ENCODE peak calls at places on chromosomes 13 and 19, in five cellular contexts. One of them, this sample, is unnamed.

GRCh38 chr13:34942732-34943674 is 933 bp downstream of the NBEA start:
- DNase-seq in B cell: no peak
- DNase-seq in NB4: no peak
- DNase-seq in GM23338: peak; percentile 78
- DNase-seq in foreskin fibroblast: no peak
- DNase-seq in this sample: peak; percentile 60

GRCh38 chr13:28659611-28659970 is 661 bp downstream of the POMP start:
- DNase-seq in GM23338: no peak
- DNase-seq in NB4: peak; percentile 60
- DNase-seq in foreskin fibroblast: peak; percentile 34
- DNase-seq in B cell: no peak
- DNase-seq in this sample: no peak

GRCh38 chr19:5107432-5108122 is 138.7 kb downstream of the KDM4B start:
- DNase-seq in B cell: no peak
- DNase-seq in foreskin fibroblast: no peak
- DNase-seq in GM23338: no peak
- DNase-seq in NB4: no peak
- DNase-seq in this sample: no peak

GRCh38 chr19:31066385-31066784 is 282.9 kb downstream of the TSHZ3 start:
- DNase-seq in GM23338: no peak
- DNase-seq in B cell: no peak
- DNase-seq in foreskin fibroblast: peak; percentile 69
- DNase-seq in NB4: no peak
- DNase-seq in this sample: no peak

GRCh38 chr13:113432509-113433270 is 20.6 kb downstream of the ADPRHL1 start:
- DNase-seq in NB4: no peak
- DNase-seq in foreskin fibroblast: no peak
- DNase-seq in GM23338: no peak
- DNase-seq in B cell: no peak
- DNase-seq in this sample: no peak

GRCh38 chr19:2176336-2176994 is 12.7 kb downstream of the DOT1L start:
- DNase-seq in GM23338: no peak
- DNase-seq in B cell: no peak
- DNase-seq in foreskin fibroblast: no peak
- DNase-seq in NB4: no peak
- DNase-seq in this sample: no peak

GRCh38 chr13:110231348-110232047 is 75.5 kb downstream of the COL4A1 start:
- DNase-seq in foreskin fibroblast: no peak
- DNase-seq in B cell: no peak
- DNase-seq in GM23338: no peak
- DNase-seq in NB4: no peak
- DNase-seq in this sample: no peak

GRCh38 chr13:94115054-94115453 is 364.4 kb downstream of the DCT start:
- DNase-seq in foreskin fibroblast: no peak
- DNase-seq in NB4: peak; percentile 7
- DNase-seq in B cell: no peak
- DNase-seq in GM23338: peak; percentile 19
- DNase-seq in this sample: no peak

GRCh38 chr19:44451687-44452086 is 3.4 kb upstream of the ZNF229 start:
- DNase-seq in NB4: no peak
- DNase-seq in foreskin fibroblast: no peak
- DNase-seq in GM23338: no peak
- DNase-seq in B cell: no peak
- DNase-seq in this sample: no peak

GRCh38 chr13:107650081-107650701 is 565.1 kb downstream of the LIG4 start:
- DNase-seq in GM23338: peak; percentile 83
- DNase-seq in NB4: peak; percentile 58
- DNase-seq in foreskin fibroblast: no peak
- DNase-seq in B cell: no peak
- DNase-seq in this sample: peak; percentile 80

GRCh38 chr13:29513981-29514719 is 81.3 kb downstream of the SLC7A1 start:
- DNase-seq in foreskin fibroblast: peak; percentile 67
- DNase-seq in NB4: no peak
- DNase-seq in GM23338: no peak
- DNase-seq in B cell: no peak
- DNase-seq in this sample: no peak

GRCh38 chr19:3253270-3253669 is 28.8 kb downstream of the CELF5 start:
- DNase-seq in NB4: peak; percentile 38
- DNase-seq in B cell: no peak
- DNase-seq in GM23338: peak; percentile 43
- DNase-seq in foreskin fibroblast: no peak
- DNase-seq in this sample: no peak

GRCh38 chr19:13117176-13117771 is 734 bp upstream of the TRMT1 start:
- DNase-seq in B cell: no peak
- DNase-seq in GM23338: no peak
- DNase-seq in NB4: no peak
- DNase-seq in foreskin fibroblast: no peak
- DNase-seq in this sample: no peak

GRCh38 chr19:35073941-35074340 is 32.4 kb downstream of the HPN start:
- DNase-seq in B cell: no peak
- DNase-seq in GM23338: no peak
- DNase-seq in foreskin fibroblast: no peak
- DNase-seq in NB4: no peak
- DNase-seq in this sample: no peak

GRCh38 chr19:14475251-14476073 is at the start of gene PTGER1:
- DNase-seq in foreskin fibroblast: no peak
- DNase-seq in B cell: no peak
- DNase-seq in GM23338: peak; percentile 78
- DNase-seq in NB4: peak; percentile 76
- DNase-seq in this sample: peak; percentile 54

GRCh38 chr13:50923272-50923671 is 13.7 kb downstream of the RNASEH2B start:
- DNase-seq in GM23338: no peak
- DNase-seq in B cell: no peak
- DNase-seq in foreskin fibroblast: no peak
- DNase-seq in NB4: peak; percentile 39
- DNase-seq in this sample: no peak

GRCh38 chr19:29371766-29372415 is 153.9 kb upstream of the VSTM2B start:
- DNase-seq in NB4: no peak
- DNase-seq in GM23338: no peak
- DNase-seq in foreskin fibroblast: no peak
- DNase-seq in B cell: no peak
- DNase-seq in this sample: no peak

GRCh38 chr19:15195987-15196682 is 4.7 kb downstream of the NOTCH3 start:
- DNase-seq in GM23338: peak; percentile 97
- DNase-seq in foreskin fibroblast: no peak
- DNase-seq in B cell: no peak
- DNase-seq in NB4: no peak
- DNase-seq in this sample: no peak

GRCh38 chr13:22278336-22278929 is 607.6 kb downstream of the FGF9 start:
- DNase-seq in foreskin fibroblast: no peak
- DNase-seq in B cell: peak; percentile 66
- DNase-seq in GM23338: peak; percentile 71
- DNase-seq in NB4: peak; percentile 62
- DNase-seq in this sample: peak; percentile 68

GRCh38 chr19:49987159-49987698 is 26.3 kb upstream of the SIGLEC11 start:
- DNase-seq in GM23338: peak; percentile 99
- DNase-seq in foreskin fibroblast: peak; percentile 79
- DNase-seq in B cell: peak; percentile 88
- DNase-seq in NB4: peak; percentile 99
- DNase-seq in this sample: no peak

GRCh38 chr13:21212138-21212775 is 35.8 kb downstream of the MRPL57 start:
- DNase-seq in NB4: no peak
- DNase-seq in GM23338: no peak
- DNase-seq in foreskin fibroblast: no peak
- DNase-seq in B cell: no peak
- DNase-seq in this sample: no peak

GRCh38 chr13:74889321-74889720 is 592.6 kb downstream of the TBC1D4 start:
- DNase-seq in foreskin fibroblast: no peak
- DNase-seq in B cell: no peak
- DNase-seq in GM23338: no peak
- DNase-seq in NB4: no peak
- DNase-seq in this sample: no peak

GRCh38 chr19:42496551-42497133 is 31.6 kb downstream of the CEACAM1 start:
- DNase-seq in B cell: no peak
- DNase-seq in GM23338: no peak
- DNase-seq in NB4: no peak
- DNase-seq in foreskin fibroblast: no peak
- DNase-seq in this sample: no peak

GRCh38 chr13:38872693-38873092 is 117.9 kb downstream of the STOML3 start:
- DNase-seq in NB4: peak; percentile 57
- DNase-seq in B cell: peak; percentile 46
- DNase-seq in foreskin fibroblast: no peak
- DNase-seq in GM23338: peak; percentile 83
- DNase-seq in this sample: peak; percentile 62

GRCh38 chr13:35720690-35721554 is 244.4 kb upstream of the MAB21L1 start:
- DNase-seq in GM23338: peak; percentile 84
- DNase-seq in B cell: no peak
- DNase-seq in NB4: peak; percentile 60
- DNase-seq in foreskin fibroblast: no peak
- DNase-seq in this sample: peak; percentile 71

GRCh38 chr19:3047307-3048189 is 14.7 kb downstream of the TLE5 start:
- DNase-seq in foreskin fibroblast: peak; percentile 77
- DNase-seq in GM23338: peak; percentile 92
- DNase-seq in B cell: peak; percentile 75
- DNase-seq in NB4: peak; percentile 70
- DNase-seq in this sample: peak; percentile 72

GRCh38 chr19:38057954-38058690 is 151.1 kb downstream of the SIPA1L3 start:
- DNase-seq in foreskin fibroblast: no peak
- DNase-seq in NB4: no peak
- DNase-seq in GM23338: no peak
- DNase-seq in B cell: no peak
- DNase-seq in this sample: peak; percentile 87

GRCh38 chr13:98571955-98572662 is 4.8 kb downstream of the STK24 start:
- DNase-seq in GM23338: no peak
- DNase-seq in B cell: no peak
- DNase-seq in foreskin fibroblast: peak; percentile 89
- DNase-seq in NB4: no peak
- DNase-seq in this sample: peak; percentile 50

GRCh38 chr19:48445256-48445605 is 552 bp upstream of the GRWD1 start:
- DNase-seq in B cell: no peak
- DNase-seq in foreskin fibroblast: peak; percentile 86
- DNase-seq in NB4: peak; percentile 98
- DNase-seq in GM23338: peak; percentile 84
- DNase-seq in this sample: no peak

GRCh38 chr13:66341978-66342377 is 888.2 kb downstream of the PCDH9 start:
- DNase-seq in NB4: no peak
- DNase-seq in GM23338: no peak
- DNase-seq in foreskin fibroblast: no peak
- DNase-seq in B cell: no peak
- DNase-seq in this sample: no peak

GRCh38 chr19:40604647-40605200 is 3.6 kb downstream of the LTBP4 start:
- DNase-seq in GM23338: no peak
- DNase-seq in B cell: no peak
- DNase-seq in foreskin fibroblast: no peak
- DNase-seq in NB4: no peak
- DNase-seq in this sample: no peak

GRCh38 chr19:40607311-40607871 is 6.2 kb downstream of the LTBP4 start:
- DNase-seq in GM23338: peak; percentile 67
- DNase-seq in NB4: no peak
- DNase-seq in B cell: no peak
- DNase-seq in foreskin fibroblast: no peak
- DNase-seq in this sample: no peak

GRCh38 chr19:40603719-40604646 is 2.8 kb downstream of the LTBP4 start:
- DNase-seq in NB4: peak; percentile 91
- DNase-seq in foreskin fibroblast: peak; percentile 97
- DNase-seq in GM23338: peak; percentile 100
- DNase-seq in B cell: peak; percentile 94
- DNase-seq in this sample: peak; percentile 90

GRCh38 chr19:40603071-40603718 is 2.0 kb downstream of the LTBP4 start:
- DNase-seq in NB4: no peak
- DNase-seq in B cell: no peak
- DNase-seq in foreskin fibroblast: no peak
- DNase-seq in GM23338: peak; percentile 73
- DNase-seq in this sample: no peak

GRCh38 chr19:40605201-40605971 is 4.2 kb downstream of the LTBP4 start:
- DNase-seq in GM23338: peak; percentile 75
- DNase-seq in B cell: peak; percentile 84
- DNase-seq in foreskin fibroblast: peak; percentile 63
- DNase-seq in NB4: peak; percentile 71
- DNase-seq in this sample: peak; percentile 60
- TF ChIP-seq CTCF in GM23338: peak; percentile 49
- TF ChIP-seq CTCF in B cell: peak; percentile 9
- TF ChIP-seq CTCF in foreskin fibroblast: no peak
- TF ChIP-seq CTCF in NB4: no peak
- TF ChIP-seq CTCF in this sample: peak; percentile 17

DNA sequence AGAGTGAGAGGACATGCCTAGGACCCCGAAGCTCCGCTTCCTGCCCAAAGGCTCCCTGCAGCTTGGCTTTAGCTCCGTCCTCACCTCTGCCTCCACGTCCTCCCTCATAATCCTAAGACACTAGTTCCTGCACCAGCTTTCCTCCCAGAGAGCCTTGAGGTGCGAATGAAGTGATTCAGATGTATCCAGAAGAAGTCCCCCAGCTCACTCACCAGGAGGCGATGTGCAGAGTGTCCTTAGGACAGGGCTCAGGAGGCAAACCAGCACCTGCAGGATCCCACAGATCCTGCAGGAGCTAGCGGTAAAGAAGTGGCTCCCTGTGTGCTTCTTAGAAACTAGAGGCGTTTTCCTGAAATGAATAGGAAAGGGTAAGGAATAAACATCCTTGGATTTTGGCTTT is 109.7 kb downstream of the HSPH1 start:
- DNase-seq in NB4: no peak
- DNase-seq in foreskin fibroblast: no peak
- DNase-seq in B cell: no peak
- DNase-seq in GM23338: peak; percentile 72
- DNase-seq in this sample: no peak
- TF ChIP-seq CTCF in NB4: no peak
- TF ChIP-seq CTCF in foreskin fibroblast: no peak
- TF ChIP-seq CTCF in B cell: no peak
- TF ChIP-seq CTCF in GM23338: peak; percentile 51
- TF ChIP-seq CTCF in this sample: no peak

GRCh38 chr13:102721800-102722231 is 27.0 kb upstream of the METTL21C start:
- DNase-seq in foreskin fibroblast: peak; percentile 94
- DNase-seq in GM23338: no peak
- DNase-seq in B cell: no peak
- DNase-seq in NB4: no peak
- DNase-seq in this sample: no peak

GRCh38 chr13:102724923-102725322 is 30.1 kb upstream of the METTL21C start:
- DNase-seq in GM23338: no peak
- DNase-seq in NB4: peak; percentile 38
- DNase-seq in B cell: no peak
- DNase-seq in foreskin fibroblast: peak; percentile 66
- DNase-seq in this sample: no peak

GRCh38 chr13:102729560-102730275 is 34.9 kb upstream of the METTL21C start:
- DNase-seq in NB4: no peak
- DNase-seq in B cell: no peak
- DNase-seq in GM23338: peak; percentile 17
- DNase-seq in foreskin fibroblast: peak; percentile 57
- DNase-seq in this sample: no peak

DNA sequence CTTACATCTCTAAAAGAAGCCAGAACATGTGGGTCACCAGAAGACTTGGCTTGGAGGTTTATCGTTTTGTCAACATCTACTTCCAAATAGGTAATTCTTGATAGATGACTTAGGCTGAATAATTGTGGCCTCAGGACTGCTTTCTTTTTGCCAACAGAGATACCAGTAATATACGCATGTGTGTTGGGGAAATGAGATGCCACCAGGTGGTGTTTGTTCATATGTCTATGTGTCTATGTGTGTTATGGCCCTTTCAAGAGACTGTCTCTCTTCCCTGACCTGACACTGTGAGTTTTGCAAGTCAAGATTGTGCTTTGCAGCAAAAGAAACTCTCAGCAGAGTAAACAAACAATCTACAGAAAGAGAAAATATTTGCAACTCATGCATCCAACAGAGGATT is 31.6 kb upstream of the METTL21C start:
- DNase-seq in B cell: no peak
- DNase-seq in GM23338: no peak
- DNase-seq in foreskin fibroblast: no peak
- DNase-seq in NB4: peak; percentile 32
- DNase-seq in this sample: no peak
- TF ChIP-seq CTCF in B cell: no peak
- TF ChIP-seq CTCF in GM23338: no peak
- TF ChIP-seq CTCF in foreskin fibroblast: peak; percentile 4
- TF ChIP-seq CTCF in NB4: no peak
- TF ChIP-seq CTCF in this sample: no peak

GRCh38 chr19:52020506-52020905 is 7.7 kb downstream of the ZNF614 start:
- DNase-seq in GM23338: no peak
- DNase-seq in B cell: no peak
- DNase-seq in foreskin fibroblast: no peak
- DNase-seq in NB4: no peak
- DNase-seq in this sample: no peak
- TF ChIP-seq CTCF in GM23338: no peak
- TF ChIP-seq CTCF in B cell: no peak
- TF ChIP-seq CTCF in foreskin fibroblast: no peak
- TF ChIP-seq CTCF in NB4: no peak
- TF ChIP-seq CTCF in this sample: no peak